ENCODE peak calls at places on chromosomes 2 and 18, in eight cellular contexts. X, N, T, D, A, R, M and J are unnamed samples.

GRCh38 chr2:237345891-237346640 is 67.9 kb downstream of the COL6A3 start:
- DNase-seq in T (no peak), R (no peak), N (no peak), A (no peak), M (no peak), D (no peak), X (no peak), J (no peak)

GRCh38 chr2:85501244-85501643 is 37.7 kb upstream of the MAT2A start:
- DNase-seq in D (no peak), T (peak), X (no peak), R (no peak), N (peak), M (no peak), A (no peak), J (no peak)

GRCh38 chr2:121239969-121240368 is 45.0 kb downstream of the TFCP2L1 start:
- DNase-seq in M (no peak), D (no peak), R (no peak), T (no peak), A (no peak), X (no peak), N (no peak), J (no peak)

GRCh38 chr2:113818382-113818951 is 62.0 kb upstream of the SLC35F5 start:
- DNase-seq in X (no peak), A (no peak), M (peak), T (peak), N (peak), D (peak), R (peak), J (no peak)

GRCh38 chr2:209472386-209472832 is 48.6 kb downstream of the MAP2 start:
- DNase-seq in A (no peak), D (no peak), M (peak), X (no peak), N (no peak), R (peak), T (peak), J (no peak)

GRCh38 chr2:30368258-30368657 is 78.8 kb upstream of the LCLAT1 start:
- DNase-seq in M (no peak), N (no peak), X (no peak), R (no peak), T (no peak), A (no peak), D (no peak), J (no peak)

GRCh38 chr2:69835666-69836065 is 6.2 kb downstream of the GMCL1 start:
- DNase-seq in A (no peak), N (no peak), R (no peak), D (no peak), M (no peak), T (no peak), X (no peak), J (no peak)

GRCh38 chr2:25521665-25522387 is 151.6 kb downstream of the DTNB start:
- DNase-seq in M (peak), D (no peak), R (peak), T (peak), X (no peak), N (peak), A (peak), J (no peak)

GRCh38 chr2:110126086-110126773 is 10.6 kb upstream of the MALL start:
- DNase-seq in T (no peak), X (no peak), D (no peak), R (no peak), A (no peak), M (no peak), N (no peak), J (no peak)

GRCh38 chr2:63486861-63487290 is 101.4 kb downstream of the WDPCP start:
- DNase-seq in N (peak), A (no peak), R (no peak), X (no peak), D (no peak), T (peak), M (no peak), J (no peak)

GRCh38 chr2:240554767-240555493 is 2.9 kb downstream of the ANKMY1 start:
- DNase-seq in N (no peak), D (no peak), X (no peak), M (no peak), A (no peak), T (no peak), R (no peak), J (peak)

GRCh38 chr2:102141915-102142828 is at the start of gene IL1R1:
- DNase-seq in R (no peak), D (peak), M (peak), N (peak), T (peak), A (peak), X (no peak), J (peak)

GRCh38 chr2:231373786-231374185 is 21.7 kb upstream of the B3GNT7 start:
- DNase-seq in R (no peak), N (no peak), A (no peak), X (no peak), D (no peak), M (no peak), T (no peak), J (peak)

GRCh38 chr2:183034806-183035205 is 3.5 kb downstream of the NCKAP1 start:
- DNase-seq in A (no peak), N (no peak), T (peak), M (no peak), D (no peak), R (no peak), X (no peak), J (no peak)

GRCh38 chr2:138274421-138275291 is 226.9 kb upstream of the SPOPL start:
- DNase-seq in N (peak), D (no peak), T (peak), X (no peak), R (no peak), A (no peak), M (no peak), J (no peak)

GRCh38 chr2:168355110-168355509 is 101.0 kb upstream of the CERS6 start:
- DNase-seq in N (no peak), D (no peak), T (no peak), A (no peak), X (no peak), M (no peak), R (no peak), J (no peak)

GRCh38 chr2:96259497-96259921 is 6.3 kb downstream of the TMEM127 start:
- DNase-seq in D (peak), N (peak), R (no peak), T (no peak), X (no peak), A (no peak), M (no peak), J (no peak)

GRCh38 chr18:56647071-56647470 is 4.1 kb upstream of the WDR7 start:
- DNase-seq in N (no peak), D (no peak), M (no peak), R (no peak), A (no peak), T (no peak), X (no peak), J (no peak)

GRCh38 chr18:62523631-62524442 is 1.0 kb downstream of the ZCCHC2 start:
- DNase-seq in R (peak), T (peak), D (peak), N (peak), M (no peak), A (peak), X (peak), J (peak)

GRCh38 chr18:36449451-36449850 is 151.9 kb downstream of the FHOD3 start:
- DNase-seq in T (no peak), R (no peak), X (no peak), D (no peak), M (no peak), N (no peak), A (no peak), J (no peak)

GRCh38 chr18:50282521-50283335 is 1.4 kb upstream of the MBD1 start:
- DNase-seq in N (no peak), R (no peak), D (no peak), X (no peak), T (no peak), M (no peak), A (no peak), J (peak)

GRCh38 chr2:171847627-171848026 is 46.4 kb downstream of the SLC25A12 start:
- DNase-seq in T (no peak), D (no peak), R (peak), N (no peak), X (no peak), A (no peak), M (no peak), J (no peak)